ENCODE peak calls at places on chromosome 20, in eight cellular contexts. G, A, E, T, P, W, I and N are unnamed samples.

GRCh38 chr20:44770480-44771171 is 25.0 kb downstream of the KCNK15 start:
- DNase-seq in A (no peak), G (no peak), P (no peak), W (no peak), I (no peak), E (no peak), T (no peak), N (no peak)

GRCh38 chr20:63739129-63740069 is at the start of gene SLC2A4RG:
- DNase-seq in E (peak; percentile 40), W (peak; percentile 78), A (peak; percentile 69), I (peak; percentile 90), G (peak; percentile 62), P (peak; percentile 83), T (peak; percentile 96), N (peak; percentile 93)

GRCh38 chr20:57439432-57439831 is 48.2 kb downstream of the RBM38 start:
- DNase-seq in E (no peak), A (no peak), T (no peak), G (no peak), I (no peak), P (peak; percentile 38), W (peak; percentile 56), N (no peak)

GRCh38 chr20:41306061-41306727 is 11.3 kb downstream of the ZHX3 start:
- DNase-seq in T (no peak), E (no peak), W (no peak), G (no peak), I (no peak), A (no peak), P (no peak), N (no peak)

GRCh38 chr20:9945406-9945805 is 89.4 kb upstream of the ANKEF1 start:
- DNase-seq in A (no peak), I (no peak), E (no peak), T (no peak), W (no peak), G (peak; percentile 2), P (no peak), N (no peak)

GRCh38 chr20:17835941-17836861 is 132.4 kb downstream of the SNX5 start:
- DNase-seq in I (peak; percentile 69), G (peak; percentile 87), A (peak; percentile 39), W (peak; percentile 66), E (peak; percentile 29), P (peak; percentile 60), T (no peak), N (no peak)

GRCh38 chr20:19944772-19945459 is 72.2 kb upstream of the NAA20 start:
- DNase-seq in A (no peak), T (no peak), P (no peak), G (peak; percentile 67), E (no peak), I (no peak), W (no peak), N (no peak)

GRCh38 chr20:38649275-38649891 is 47.8 kb downstream of the ARHGAP40 start:
- DNase-seq in T (peak; percentile 41), G (no peak), I (no peak), P (no peak), A (no peak), W (peak; percentile 28), E (peak; percentile 39), N (peak; percentile 18)

GRCh38 chr20:32534661-32535240 is 50.4 kb downstream of the NOL4L start:
- DNase-seq in P (no peak), G (no peak), A (no peak), I (peak; percentile 73), E (no peak), T (no peak), W (no peak), N (no peak)

GRCh38 chr20:8376940-8377339 is 244.9 kb downstream of the PLCB1 start:
- DNase-seq in I (no peak), A (no peak), P (no peak), G (no peak), T (no peak), E (no peak), W (no peak), N (no peak)

GRCh38 chr20:33024609-33025317 is 6.7 kb upstream of the BPIFB6 start:
- DNase-seq in I (no peak), A (no peak), T (no peak), G (no peak), W (no peak), P (no peak), E (no peak), N (no peak)

GRCh38 chr20:47315339-47315662 is 41.2 kb downstream of the ZMYND8 start:
- DNase-seq in I (no peak), G (peak; percentile 38), A (no peak), E (peak; percentile 21), T (no peak), W (no peak), P (no peak), N (no peak)

GRCh38 chr20:10322073-10323012 is 103.7 kb downstream of the SNAP25 start:
- DNase-seq in G (no peak), A (no peak), I (no peak), P (no peak), W (no peak), E (no peak), T (no peak), N (no peak)

GRCh38 chr20:16548073-16548672 is 25.1 kb downstream of the KIF16B start:
- DNase-seq in I (no peak), E (no peak), W (no peak), A (no peak), G (no peak), T (peak; percentile 13), P (no peak), N (no peak)

GRCh38 chr20:23490817-23491216 is at the start of gene CST8:
- DNase-seq in P (no peak), A (no peak), G (no peak), I (no peak), T (no peak), W (no peak), E (no peak), N (no peak)

GRCh38 chr20:33013701-33014326 is 6.3 kb downstream of the BPIFB2 start:
- DNase-seq in T (no peak), W (no peak), G (no peak), E (no peak), I (no peak), P (no peak), A (no peak), N (no peak)

GRCh38 chr20:45432294-45432693 is 16.4 kb downstream of the PIGT start:
- DNase-seq in E (peak; percentile 25), I (peak; percentile 72), P (no peak), A (no peak), T (no peak), G (no peak), W (no peak), N (no peak)

GRCh38 chr20:62381202-62381797 is 5.6 kb upstream of the RPS21 start:
- DNase-seq in A (no peak), E (peak; percentile 66), P (no peak), I (no peak), W (peak; percentile 80), G (peak; percentile 76), T (no peak), N (peak; percentile 67)
- TF ChIP-seq POLR2A in A (no peak), E (no peak), P (no peak), I (no peak), W (no peak), G (no peak), T (no peak), N (no peak)

GRCh38 chr20:50116368-50116999 is 3.5 kb upstream of the UBE2V1 start:
- DNase-seq in I (peak; percentile 44), G (no peak), A (no peak), E (no peak), W (no peak), P (no peak), T (no peak), N (no peak)

GRCh38 chr20:50115041-50115512 is 2.1 kb upstream of the UBE2V1 start:
- DNase-seq in I (no peak), W (no peak), A (no peak), E (no peak), P (no peak), T (no peak), G (no peak), N (no peak)

GRCh38 chr20:50118203-50118602 is 5.3 kb upstream of the UBE2V1 start:
- DNase-seq in G (no peak), E (no peak), A (no peak), W (no peak), I (no peak), T (no peak), P (no peak), N (no peak)

GRCh38 chr20:50113420-50114224 is 672 bp upstream of the UBE2V1 start:
- DNase-seq in W (no peak), P (no peak), G (no peak), I (no peak), A (no peak), E (no peak), T (no peak), N (no peak)

DNA sequence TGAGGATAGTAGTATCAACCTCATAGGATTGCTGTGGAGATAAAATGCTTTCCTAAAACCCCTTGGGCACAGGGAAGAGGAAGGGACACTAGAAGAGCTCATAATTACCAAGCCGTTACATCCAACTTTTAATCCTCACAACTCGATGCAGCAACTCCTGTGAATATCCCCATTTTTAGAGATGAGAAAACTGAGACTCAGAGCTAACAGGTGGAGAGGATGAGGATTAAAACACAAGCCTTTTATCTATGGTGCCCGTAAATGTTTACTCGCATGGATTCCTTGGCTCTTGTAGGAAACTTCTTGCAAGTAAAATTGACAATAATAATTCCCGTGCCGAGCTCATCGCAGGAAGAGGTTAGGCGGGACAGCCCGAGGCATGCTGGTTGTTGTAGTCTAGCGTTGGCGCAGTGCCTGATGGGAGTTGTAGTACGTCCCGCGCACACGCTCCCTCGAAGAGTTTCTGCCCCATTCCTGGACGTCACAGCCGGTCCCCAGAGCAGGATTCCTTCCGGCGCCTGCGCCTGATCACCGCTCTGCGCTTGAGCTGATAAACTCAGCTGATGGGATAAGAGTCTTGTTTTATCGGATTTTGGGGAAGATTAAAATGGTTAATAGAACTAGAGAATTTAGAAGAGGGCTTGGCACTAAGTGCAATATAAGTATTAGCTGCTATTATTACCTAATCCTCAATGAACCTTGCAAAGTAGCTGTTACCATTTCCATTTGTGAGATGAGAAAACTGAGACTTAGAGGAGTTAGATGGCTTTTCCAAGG is 2.8 kb upstream of the UBE2V1 start:
- DNase-seq in A (peak; percentile 97), P (peak; percentile 96), G (peak; percentile 97), I (peak; percentile 99), T (peak; percentile 85), W (peak; percentile 99), E (peak; percentile 98), N (peak; percentile 96)
- TF ChIP-seq POLR2A in A (no peak), P (no peak), G (no peak), I (no peak), T (peak; percentile 75), W (no peak), E (peak; percentile 79), N (peak; percentile 74)

GRCh38 chr20:4730782-4731181 is 9.1 kb downstream of the PRND start:
- DNase-seq in A (no peak), I (no peak), T (peak; percentile 12), G (peak; percentile 11), P (no peak), W (peak; percentile 47), E (peak; percentile 63), N (no peak)
- TF ChIP-seq POLR2A in A (no peak), I (no peak), T (no peak), G (no peak), P (no peak), W (no peak), E (no peak), N (no peak)

DNA sequence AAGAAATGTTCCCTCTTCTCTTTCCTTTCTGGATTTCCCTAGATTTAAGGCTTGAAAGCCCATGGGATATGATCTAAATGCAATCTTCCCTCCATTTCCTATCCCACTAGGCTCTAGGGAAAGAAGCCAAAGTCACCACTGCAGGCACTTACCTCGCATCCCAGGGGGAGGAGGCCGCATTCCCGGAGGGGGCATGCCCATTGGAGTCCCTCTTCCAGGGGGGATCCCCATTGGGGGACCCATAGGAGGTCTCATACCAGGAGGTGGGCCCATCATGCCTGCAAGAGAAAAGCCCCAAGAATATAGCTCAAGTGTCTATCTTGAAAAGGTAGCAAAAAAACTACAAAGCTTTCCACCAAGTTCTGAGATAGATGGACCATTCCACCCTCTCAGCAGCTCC is 8.1 kb downstream of the SNRPB start:
- DNase-seq in W (no peak), G (no peak), P (no peak), I (no peak), E (no peak), A (no peak), T (no peak), N (no peak)
- TF ChIP-seq POLR2A in W (no peak), G (no peak), P (no peak), I (no peak), E (no peak), A (no peak), T (no peak), N (no peak)